ENCODE peak calls at places on chromosomes 16 and 17, in eight cellular contexts. F is GM23338, P is HCT116, D is SK-N-SH, H is hepatocyte, L is PC-3, W is OCI-LY7, J is MM.1S. T is an unnamed sample.

GRCh38 chr16:71645450-71645849 is 19.5 kb downstream of the MARVELD3 start:
- DNase-seq in J (peak; percentile 38), D (peak; percentile 44), L (peak; percentile 50), F (peak; percentile 70), P (no peak), W (peak; percentile 52), H (peak; percentile 23), T (peak; percentile 51)

GRCh38 chr16:89386786-89387185 is 103.6 kb downstream of the ANKRD11 start:
- DNase-seq in W (no peak), L (no peak), F (no peak), H (no peak), P (no peak), D (no peak), J (no peak), T (no peak)

GRCh38 chr16:81778231-81778630 is 860 bp upstream of the PLCG2 start:
- DNase-seq in L (no peak), F (no peak), J (no peak), W (peak; percentile 60), P (no peak), H (no peak), D (no peak), T (no peak)

GRCh38 chr17:63274156-63274555 is 171.9 kb downstream of the CYB561 start:
- DNase-seq in F (no peak), L (peak; percentile 83), J (no peak), P (peak; percentile 32), W (no peak), H (no peak), D (no peak), T (no peak)

GRCh38 chr16:60166111-60166510 is 1432.0 kb upstream of the GOT2 start:
- DNase-seq in F (no peak), P (no peak), W (no peak), D (no peak), J (no peak), H (no peak), L (peak; percentile 20), T (no peak)

GRCh38 chr17:72456026-72456569 is 335.3 kb downstream of the SOX9 start:
- DNase-seq in D (no peak), L (peak; percentile 82), W (no peak), F (no peak), J (no peak), H (peak; percentile 70), P (peak; percentile 63), T (no peak)

GRCh38 chr17:43803758-43804157 is 23.5 kb downstream of the CFAP97D1 start:
- DNase-seq in H (no peak), D (no peak), W (no peak), P (no peak), J (no peak), F (peak; percentile 71), L (no peak), T (no peak)

GRCh38 chr16:65975049-65975708 is 391.3 kb upstream of the CDH5 start:
- DNase-seq in H (no peak), J (no peak), P (peak; percentile 16), D (no peak), F (peak; percentile 8), L (peak; percentile 90), W (no peak), T (peak; percentile 5)

GRCh38 chr17:15261063-15261817 is 3.9 kb downstream of the PMP22 start:
- DNase-seq in W (no peak), J (no peak), H (peak; percentile 76), P (no peak), L (peak; percentile 73), F (peak; percentile 77), D (peak; percentile 81), T (peak; percentile 85)

GRCh38 chr16:70805787-70806186 is 4.8 kb upstream of the VAC14 start:
- DNase-seq in W (no peak), L (peak; percentile 18), J (no peak), D (no peak), H (no peak), P (no peak), F (no peak), T (no peak)

GRCh38 chr17:79137015-79137770 is 62.6 kb downstream of the ENGASE start:
- DNase-seq in H (no peak), L (no peak), F (no peak), J (no peak), W (no peak), P (no peak), D (no peak), T (no peak)

GRCh38 chr17:4501295-4501949 is 2.7 kb downstream of the SPNS2 start:
- DNase-seq in D (no peak), J (no peak), H (no peak), L (no peak), W (no peak), P (no peak), F (no peak), T (no peak)

GRCh38 chr16:67241008-67241900 is 6.0 kb downstream of the FHOD1 start:
- DNase-seq in L (peak; percentile 79), P (no peak), F (peak; percentile 36), D (no peak), H (peak; percentile 68), J (no peak), W (no peak), T (no peak)

GRCh38 chr17:57092779-57093178 is 7.7 kb downstream of the AKAP1 start:
- DNase-seq in L (no peak), P (no peak), W (no peak), D (no peak), F (no peak), J (no peak), H (no peak), T (no peak)
- H2AFZ ChIP-seq in L (no peak overlapping the region), P (no peak overlapping the region), W (no peak overlapping the region), D (no peak overlapping the region), F (no peak overlapping the region), J (no peak overlapping the region), H (no peak overlapping the region), T (no peak overlapping the region)

DNA sequence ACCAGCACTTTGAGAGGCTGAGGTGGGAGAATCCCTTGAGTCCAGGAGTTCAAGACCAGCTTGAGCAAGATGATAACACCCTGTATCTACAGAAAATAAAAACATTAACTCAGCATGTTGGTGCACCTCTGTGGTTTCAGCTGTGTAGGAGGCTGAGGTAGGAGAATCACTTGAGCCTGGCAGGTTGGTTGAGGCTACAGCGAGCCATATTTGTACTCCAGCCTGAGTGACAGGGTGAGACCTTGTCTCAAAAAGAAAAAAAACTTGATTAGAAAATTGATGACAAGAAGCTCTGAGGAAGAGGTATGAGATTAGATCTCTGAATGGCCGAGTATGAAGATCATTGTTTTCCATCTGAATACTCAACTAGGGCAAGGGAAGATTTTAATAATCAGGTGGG is 31.0 kb downstream of the SCPEP1 start:
- DNase-seq in H (no peak), D (no peak), P (no peak), W (no peak), F (no peak), J (no peak), L (no peak), T (no peak)
- TF ChIP-seq EZH2phosphoT487 in H (no peak), D (no peak), P (no peak), W (no peak), F (no peak), J (no peak), L (no peak), T (no peak)

GRCh38 chr16:2044541-2044940 is 3.1 kb downstream of the NTHL1 start:
- DNase-seq in L (no peak), W (no peak), P (no peak), F (no peak), D (no peak), H (no peak), J (no peak), T (no peak)

GRCh38 chr16:2048116-2048543 is 345 bp downstream of the TSC2 start:
- DNase-seq in H (no peak), F (no peak), J (peak; percentile 21), W (no peak), P (no peak), D (no peak), L (no peak), T (peak; percentile 66)

GRCh38 chr16:2046125-2046888 is 1.3 kb downstream of the NTHL1 start:
- DNase-seq in D (no peak), W (no peak), L (no peak), J (no peak), H (no peak), F (no peak), P (no peak), T (no peak)

GRCh38 chr16:2046889-2047329 is 725 bp downstream of the NTHL1 start:
- DNase-seq in L (no peak), D (no peak), J (no peak), F (no peak), W (no peak), H (no peak), P (no peak), T (peak; percentile 34)

DNA sequence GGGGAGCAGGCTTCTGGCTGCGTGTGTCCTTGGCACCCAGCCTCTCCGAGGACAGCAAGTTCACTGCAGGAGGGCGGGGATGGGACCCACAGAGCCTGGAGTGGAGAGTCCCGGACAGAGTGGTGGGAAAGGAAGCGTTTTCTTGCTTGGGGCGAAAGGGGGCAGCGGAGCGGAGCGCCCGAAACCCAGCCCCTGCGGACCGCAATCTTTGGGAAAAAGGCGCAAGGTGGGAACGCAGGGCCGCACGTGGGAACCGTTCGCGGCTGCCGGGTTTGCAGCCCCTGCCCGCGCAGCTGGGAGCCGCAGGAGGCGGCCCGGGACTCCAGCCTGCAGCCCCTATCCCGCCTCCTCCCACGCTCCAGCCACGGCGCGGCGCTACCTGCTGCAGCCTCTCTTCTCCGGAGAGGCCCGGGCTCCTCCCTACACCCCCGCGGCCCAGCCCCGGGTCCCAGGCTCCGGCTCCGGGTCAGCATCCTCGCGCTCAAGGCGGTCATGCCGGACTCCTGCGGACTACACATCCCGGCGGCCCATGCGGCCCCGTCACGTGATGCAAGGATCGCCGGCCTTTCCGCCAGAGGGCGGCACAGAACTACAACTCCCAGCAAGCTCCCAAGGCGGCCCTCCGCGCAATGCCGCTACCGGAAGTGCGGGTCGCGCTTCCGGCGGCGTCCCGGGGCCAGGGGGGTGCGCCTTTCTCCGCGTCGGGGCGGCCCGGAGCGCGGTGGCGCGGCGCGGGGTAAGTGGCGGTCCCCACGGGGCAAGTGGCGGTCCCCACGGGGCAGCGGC is at the start of the genes NTHL1 and TSC2:
- DNase-seq in F (peak; percentile 98), J (peak; percentile 97), D (peak; percentile 97), H (peak; percentile 98), P (peak; percentile 91), L (peak; percentile 92), W (peak; percentile 97), T (peak; percentile 99)
- TF ChIP-seq CTCF in F (peak; percentile 16), J (no peak), D (peak; percentile 28), H (peak; percentile 1), P (no peak), L (peak; percentile 12), W (peak; percentile 54), T (peak; percentile 25)

GRCh38 chr16:19344980-19345379 is 59.4 kb downstream of the CLEC19A start:
- DNase-seq in D (no peak), H (no peak), J (no peak), W (no peak), P (no peak), F (no peak), L (no peak), T (no peak)

GRCh38 chr16:19348125-19348524 is 62.6 kb downstream of the CLEC19A start:
- DNase-seq in W (no peak), J (no peak), D (no peak), H (no peak), P (no peak), F (no peak), L (no peak), T (no peak)

GRCh38 chr16:19344224-19344801 is 58.8 kb downstream of the CLEC19A start:
- DNase-seq in H (no peak), D (no peak), J (no peak), L (no peak), W (no peak), F (no peak), P (no peak), T (peak; percentile 30)

GRCh38 chr16:19346335-19346922 is 60.9 kb downstream of the CLEC19A start:
- DNase-seq in J (no peak), W (peak; percentile 4), H (no peak), D (no peak), F (no peak), P (no peak), L (no peak), T (no peak)

GRCh38 chr16:19348578-19349315 is 63.2 kb downstream of the CLEC19A start:
- DNase-seq in L (no peak), P (no peak), H (no peak), W (no peak), J (no peak), F (peak; percentile 70), D (peak; percentile 73), T (peak; percentile 60)
- H2AFZ ChIP-seq in L (no peak overlapping the region), P (no peak overlapping the region), H (no peak overlapping the region), W (no peak overlapping the region), J (no peak overlapping the region), F (peak overlapping the region; percentile 80), D (no peak overlapping the region), T (peak overlapping the region; percentile 99)

T was measured in neural progenitor cell.